ENCODE peak calls at places on chromosomes 4 and X, in five cellular contexts. A, F, H, L and Q are unnamed samples.

GRCh38 chrX:74535211-74535621 is 79.2 kb downstream of the RLIM start:
- DNase-seq in L (no peak), A (peak; percentile 36), F (no peak), H (peak; percentile 63), Q (peak; percentile 37)

GRCh38 chr4:174815282-174815681 is 13.8 kb downstream of the GLRA3 start:
- DNase-seq in F (peak; percentile 64), H (no peak), A (no peak), L (no peak), Q (no peak)

GRCh38 chr4:101238706-101239105 is 108.6 kb downstream of the PPP3CA start:
- DNase-seq in A (no peak), H (peak; percentile 77), L (no peak), F (no peak), Q (no peak)

GRCh38 chr4:90718926-90719325 is 591.7 kb downstream of the CCSER1 start:
- DNase-seq in L (no peak), A (no peak), H (no peak), F (no peak), Q (no peak)

GRCh38 chr4:103786014-103786413 is 66.2 kb upstream of the TACR3 start:
- DNase-seq in F (no peak), L (no peak), A (no peak), H (peak; percentile 46), Q (peak; percentile 5)

GRCh38 chr4:83582289-83582756 is 46.4 kb downstream of the GPAT3 start:
- DNase-seq in F (no peak), H (peak; percentile 9), L (peak; percentile 37), A (no peak), Q (no peak)

GRCh38 chr4:24321151-24321550 is 263.2 kb downstream of the DHX15 start:
- DNase-seq in F (no peak), L (peak; percentile 52), A (no peak), H (peak; percentile 55), Q (no peak)

GRCh38 chr4:155322782-155323181 is 54.0 kb downstream of the MAP9 start:
- DNase-seq in F (no peak), A (no peak), H (no peak), L (no peak), Q (no peak)

GRCh38 chr4:147360301-147360700 is 120.6 kb upstream of the EDNRA start:
- DNase-seq in H (peak; percentile 88), A (no peak), L (peak; percentile 61), F (no peak), Q (peak; percentile 44)

GRCh38 chr4:16027626-16028025 is 56.2 kb downstream of the PROM1 start:
- DNase-seq in L (no peak), F (no peak), H (peak; percentile 36), A (no peak), Q (no peak)

GRCh38 chr4:153294631-153295030 is 49.9 kb upstream of the MND1 start:
- DNase-seq in F (no peak), L (no peak), A (no peak), H (no peak), Q (no peak)

GRCh38 chr4:17932041-17932440 is 89.5 kb downstream of the LCORL start:
- DNase-seq in A (no peak), L (no peak), F (no peak), H (no peak), Q (no peak)

GRCh38 chr4:17939061-17939460 is 82.5 kb downstream of the LCORL start:
- DNase-seq in A (no peak), F (no peak), H (no peak), L (no peak), Q (no peak)

DNA sequence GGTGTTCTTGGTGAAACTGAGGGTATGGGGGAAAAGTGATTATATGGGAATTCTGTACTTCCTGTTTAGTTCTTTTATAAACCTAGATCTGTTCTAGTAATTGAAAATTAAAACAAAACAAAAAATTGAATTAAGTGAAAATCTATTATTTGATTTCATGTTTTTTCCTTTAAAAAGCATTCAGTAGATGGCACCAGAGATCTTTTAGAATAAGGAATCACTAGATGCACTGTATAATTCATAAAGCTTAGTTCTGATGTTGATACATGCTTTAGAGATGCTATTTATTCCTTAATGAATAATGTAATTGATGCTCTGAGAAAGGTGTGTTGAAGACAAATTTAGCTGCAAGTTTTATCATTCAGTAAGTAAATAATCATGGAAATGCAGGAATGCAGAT is 87.3 kb downstream of the LCORL start:
- DNase-seq in L (no peak), A (no peak), F (no peak), H (peak; percentile 36), Q (no peak)
- TF ChIP-seq CTCF in L (peak; percentile 19), A (peak; percentile 57), F (peak; percentile 37), H (peak; percentile 9), Q (peak; percentile 5)

GRCh38 chrX:48632207-48632606 is 34.9 kb downstream of the WDR13 start:
- DNase-seq in F (no peak), A (no peak), L (no peak), H (no peak), Q (no peak)

GRCh38 chrX:48636776-48637175 is 39.5 kb downstream of the WDR13 start:
- DNase-seq in L (no peak), A (no peak), H (no peak), F (no peak), Q (no peak)

GRCh38 chrX:48636286-48636685 is 39.0 kb downstream of the WDR13 start:
- DNase-seq in A (no peak), F (no peak), L (no peak), H (no peak), Q (no peak)

GRCh38 chrX:48626401-48627298 is 29.4 kb downstream of the WDR13 start:
- DNase-seq in H (peak; percentile 46), A (no peak), F (no peak), L (no peak), Q (no peak)

DNA sequence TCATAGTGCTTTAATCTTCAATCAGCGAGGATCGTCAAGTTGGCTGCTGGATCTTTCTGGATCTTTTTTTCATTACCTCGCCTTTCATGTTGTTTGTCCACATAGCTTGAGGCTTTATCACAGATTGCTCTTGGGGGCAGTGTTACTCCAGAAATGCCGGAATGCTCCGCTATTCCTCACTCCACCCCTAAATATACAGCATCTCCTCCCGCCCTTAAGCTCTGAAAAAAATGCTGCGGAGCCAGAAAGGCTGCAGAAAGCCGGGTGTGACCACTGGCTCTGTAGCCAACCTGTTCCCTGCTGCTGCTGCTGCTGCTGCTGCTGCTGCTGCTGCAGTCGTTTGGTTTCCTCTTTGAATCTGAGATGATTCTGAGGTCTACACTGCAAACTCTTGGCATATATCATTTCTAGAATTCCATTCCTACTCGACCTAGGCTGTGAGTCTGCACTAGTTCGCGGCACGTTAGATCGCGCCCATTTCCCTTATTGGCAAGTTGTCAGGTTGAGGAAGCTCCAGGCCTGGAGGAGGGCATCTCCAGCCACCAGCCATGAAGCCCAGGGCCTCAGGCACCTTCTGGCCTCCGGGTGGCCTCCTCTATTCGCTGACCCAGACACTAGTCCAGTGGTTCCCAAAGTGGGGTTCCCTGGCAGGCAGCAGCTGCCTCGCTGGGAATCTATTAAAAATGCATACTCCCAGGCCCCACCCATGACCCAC is 34.2 kb downstream of the WDR13 start:
- DNase-seq in H (peak; percentile 94), F (peak; percentile 91), A (peak; percentile 73), L (peak; percentile 60), Q (peak; percentile 68)
- TF ChIP-seq CTCF in H (peak; percentile 49), F (peak; percentile 65), A (peak; percentile 67), L (peak; percentile 54), Q (peak; percentile 57)

GRCh38 chr4:46277165-46277951 is 112.6 kb downstream of the GABRA2 start:
- DNase-seq in H (no peak), F (no peak), L (no peak), A (no peak), Q (no peak)

GRCh38 chr4:46270986-46271596 is 118.8 kb downstream of the GABRA2 start:
- DNase-seq in F (no peak), L (no peak), A (no peak), H (peak; percentile 23), Q (no peak)

GRCh38 chr4:46274717-46275116 is 115.2 kb downstream of the GABRA2 start:
- DNase-seq in A (no peak), F (no peak), L (no peak), H (no peak), Q (no peak)
- TF ChIP-seq CTCF in A (no peak), F (peak; percentile 36), L (no peak), H (no peak), Q (no peak)

DNA sequence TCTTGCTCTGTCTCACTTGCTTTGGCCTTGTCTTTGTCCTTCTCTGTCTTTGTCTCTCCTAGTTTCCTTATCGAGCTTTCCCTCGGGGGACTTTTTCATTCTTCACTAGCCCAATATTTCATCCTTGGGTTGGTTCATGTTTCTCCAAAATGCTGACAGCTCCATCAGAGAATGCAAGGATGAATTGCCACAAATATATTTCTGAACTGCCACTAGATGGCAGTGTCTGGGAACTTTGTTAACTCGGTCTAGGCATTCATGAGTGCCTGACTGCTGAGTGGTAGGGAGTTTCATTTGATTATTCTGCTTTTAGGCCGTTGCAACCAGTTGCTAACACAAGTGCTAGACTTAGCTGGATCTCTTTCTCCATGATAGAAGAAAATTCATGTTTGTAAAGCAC is 73.5 kb upstream of the RAP2C start:
- DNase-seq in L (peak; percentile 37), H (peak; percentile 70), A (no peak), F (no peak), Q (peak; percentile 34)
- TF ChIP-seq CTCF in L (peak; percentile 60), H (peak; percentile 40), A (peak; percentile 78), F (peak; percentile 79), Q (peak; percentile 60)

GRCh38 chr4:144574004-144574403 is 72.0 kb upstream of the HHIP start:
- DNase-seq in A (no peak), L (no peak), H (no peak), F (no peak), Q (no peak)

GRCh38 chr4:144575181-144575580 is 70.8 kb upstream of the HHIP start:
- DNase-seq in L (no peak), H (peak; percentile 80), F (no peak), A (peak; percentile 36), Q (no peak)

GRCh38 chr4:144574509-144574908 is 71.4 kb upstream of the HHIP start:
- DNase-seq in H (no peak), F (no peak), L (no peak), A (no peak), Q (no peak)

DNA sequence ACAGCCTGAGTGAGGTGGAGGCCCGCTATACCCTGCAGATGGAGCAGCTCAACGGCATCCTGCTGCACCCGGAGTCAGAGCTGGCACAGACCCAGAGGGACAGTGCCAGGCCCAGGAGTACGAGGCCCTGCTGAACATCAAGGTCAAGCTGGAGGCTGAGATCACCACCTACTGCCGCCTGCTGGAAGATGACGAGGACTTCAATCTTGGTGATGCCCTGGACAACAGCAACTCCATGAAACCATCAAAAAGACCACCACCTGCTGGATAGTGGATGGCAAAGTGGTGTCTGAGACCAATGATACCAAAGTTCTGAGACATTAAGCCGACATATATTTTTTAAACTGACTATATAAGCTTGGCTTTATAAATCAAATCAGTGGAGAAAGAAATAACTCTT is 73.3 kb upstream of the HHIP start:
- DNase-seq in L (no peak), A (no peak), F (no peak), H (no peak), Q (no peak)
- TF ChIP-seq CTCF in L (no peak), A (no peak), F (no peak), H (no peak), Q (no peak)